ENCODE peak calls at places on chromosome 3, in seven cellular contexts. D is glutamatergic neuron, M is A673, L is cardiac muscle cell, Q is neural progenitor cell, V is AG09309, Y is AG09319. H is an unnamed sample.
A peak's percentile ranks its signal among the peaks of the same experiment; 100 is the strongest.

GRCh38 chr3:44584646-44585501 is at the start of gene ZNF660:
- DNase-seq in D (peak; percentile 90), M (peak; percentile 73), L (peak; percentile 97), Q (peak; percentile 97), V (peak; percentile 8), Y (peak; percentile 29), H (peak; percentile 91)

GRCh38 chr3:171646357-171647133 is 163.7 kb downstream of the PLD1 start:
- DNase-seq in D (no peak), M (peak; percentile 61), L (peak; percentile 48), Q (peak; percentile 27), V (peak; percentile 48), Y (peak; percentile 42), H (no peak)

GRCh38 chr3:131699001-131699400 is 196.2 kb upstream of the MRPL3 start:
- DNase-seq in D (no peak), M (no peak), L (no peak), Q (no peak), V (no peak), Y (no peak), H (no peak)

GRCh38 chr3:119585867-119586570 is 6.7 kb downstream of the ADPRH start:
- DNase-seq in D (no peak), M (no peak), L (no peak), Q (no peak), V (no peak), Y (no peak), H (no peak)

GRCh38 chr3:52281980-52282801 is 3.7 kb upstream of the WDR82 start:
- DNase-seq in D (no peak), M (no peak), L (no peak), Q (no peak), V (no peak), Y (no peak), H (no peak)

GRCh38 chr3:163779396-163780344 is 1298.6 kb downstream of the SI start:
- DNase-seq in D (no peak), M (peak; percentile 5), L (no peak), Q (peak; percentile 22), V (no peak), Y (no peak), H (peak; percentile 59)

GRCh38 chr3:153977148-153977547 is 144.0 kb upstream of the ARHGEF26 start:
- DNase-seq in D (no peak), M (peak; percentile 66), L (no peak), Q (no peak), V (no peak), Y (no peak), H (no peak)

GRCh38 chr3:149604125-149604851 is 53.5 kb downstream of the WWTR1 start:
- DNase-seq in D (peak; percentile 60), M (no peak), L (no peak), Q (peak; percentile 69), V (no peak), Y (no peak), H (no peak)

GRCh38 chr3:109952924-109953323 is 615.6 kb upstream of the DPPA4 start:
- DNase-seq in D (no peak), M (no peak), L (no peak), Q (no peak), V (no peak), Y (no peak), H (no peak)

GRCh38 chr3:170728181-170728580 is 141.8 kb downstream of the RPL22L1 start:
- DNase-seq in D (no peak), M (no peak), L (no peak), Q (no peak), V (no peak), Y (no peak), H (no peak)

GRCh38 chr3:69320867-69321266 is 65.0 kb downstream of the FRMD4B start:
- DNase-seq in D (no peak), M (no peak), L (no peak), Q (no peak), V (no peak), Y (no peak), H (no peak)

GRCh38 chr3:167929937-167930336 is 165.8 kb downstream of the GOLIM4 start:
- DNase-seq in D (no peak), M (no peak), L (peak; percentile 56), Q (no peak), V (no peak), Y (no peak), H (no peak)

GRCh38 chr3:4355401-4356224 is 52.4 kb downstream of the SETMAR start:
- DNase-seq in D (no peak), M (no peak), L (peak; percentile 32), Q (peak; percentile 8), V (no peak), Y (no peak), H (no peak)

DNA sequence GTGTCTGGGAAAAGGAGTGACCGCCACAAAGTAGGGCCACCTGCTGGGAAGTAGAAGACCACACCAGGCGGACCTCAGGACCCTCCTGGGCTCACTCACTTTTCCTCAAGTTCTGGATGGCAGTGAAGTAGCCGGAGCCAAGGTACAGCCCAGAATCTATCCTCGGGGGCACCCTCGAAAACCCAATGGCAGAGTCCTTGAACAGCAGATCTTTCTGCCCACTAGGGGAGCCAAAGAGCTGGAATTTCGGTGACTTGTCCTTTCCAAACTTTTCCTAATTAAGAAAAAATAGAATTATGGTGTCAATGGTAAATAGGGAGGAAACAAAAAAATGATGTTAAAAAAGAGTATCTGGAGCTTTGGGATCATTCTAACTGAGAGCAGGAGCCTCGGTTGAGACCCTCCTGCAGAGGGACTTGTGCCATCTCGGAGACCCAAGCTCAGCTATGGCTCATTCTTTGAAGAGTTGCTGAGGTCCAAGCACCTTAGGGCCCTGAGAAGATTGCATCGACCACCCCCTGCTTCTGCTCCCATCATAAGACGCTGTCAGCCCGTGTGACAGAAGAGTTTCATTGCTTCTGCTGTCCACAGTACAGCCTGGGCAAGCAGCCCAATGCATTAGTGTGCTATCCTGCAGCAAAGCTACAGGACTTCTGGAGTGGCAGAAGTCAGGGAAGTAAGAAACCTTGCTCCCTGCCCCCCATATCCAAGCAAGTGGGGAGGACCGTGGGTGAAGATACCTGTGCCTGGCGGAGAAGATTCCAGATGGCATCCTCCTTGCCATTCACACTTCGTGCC is 14.8 kb downstream of the LTF start:
- DNase-seq in D (no peak), M (no peak), L (no peak), Q (peak; percentile 25), V (no peak), Y (no peak), H (no peak)
- TF ChIP-seq CTCF in D (peak; percentile 76), M (peak; percentile 66), L (peak; percentile 72), Q (peak; percentile 67), V (peak; percentile 71), Y (peak; percentile 57), H (peak; percentile 57)

GRCh38 chr3:129441782-129442181 is 1.8 kb downstream of the IFT122 start:
- DNase-seq in D (no peak), M (no peak), L (peak; percentile 14), Q (no peak), V (peak; percentile 50), Y (no peak), H (no peak)
- TF ChIP-seq CTCF in D (no peak), M (no peak), L (peak; percentile 27), Q (no peak), V (peak; percentile 5), Y (peak; percentile 15), H (peak; percentile 16)

DNA sequence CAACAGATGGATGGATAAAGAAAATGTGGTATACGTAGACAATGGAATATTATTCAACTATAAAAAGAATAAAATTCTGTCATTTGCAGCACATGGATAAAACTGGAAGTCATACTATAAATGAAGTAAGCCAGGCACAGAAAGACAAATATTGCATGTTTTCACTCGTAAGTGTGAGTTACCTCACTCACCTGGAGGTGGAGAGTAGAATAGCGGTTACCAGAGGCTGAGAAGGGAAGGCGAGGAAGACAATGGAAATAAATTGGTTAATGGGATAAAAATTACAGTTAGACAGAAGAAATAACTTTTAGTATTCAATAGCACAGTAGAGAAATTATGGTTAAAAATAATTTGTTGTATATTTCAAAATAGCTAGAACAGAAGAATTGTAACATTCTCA is 141.6 kb downstream of the EFHB start:
- DNase-seq in D (no peak), M (no peak), L (no peak), Q (no peak), V (no peak), Y (no peak), H (no peak)
- TF ChIP-seq CTCF in D (no peak), M (no peak), L (no peak), Q (peak; percentile 21), V (no peak), Y (no peak), H (no peak)

GRCh38 chr3:86792316-86792715 is 198.6 kb downstream of the VGLL3 start:
- DNase-seq in D (no peak), M (no peak), L (no peak), Q (no peak), V (no peak), Y (no peak), H (no peak)
- TF ChIP-seq CTCF in D (no peak), M (no peak), L (no peak), Q (no peak), V (no peak), Y (no peak), H (no peak)

GRCh38 chr3:197554562-197555280 is 1.0 kb downstream of the BDH1 start:
- DNase-seq in D (peak; percentile 97), M (peak; percentile 99), L (peak; percentile 99), Q (peak; percentile 99), V (peak; percentile 79), Y (peak; percentile 88), H (peak; percentile 97)
- TF ChIP-seq CTCF in D (peak; percentile 40), M (peak; percentile 78), L (peak; percentile 67), Q (peak; percentile 64), V (peak; percentile 65), Y (peak; percentile 56), H (peak; percentile 57)

H was measured in osteocyte.